ENCODE peak calls at places on chromosomes 11 and 22, in five cellular contexts. I is CD8-positive, alpha-beta T cell; H is testis; C is IMR-90; P is ovary. N is an unnamed sample.
A peak's percentile ranks its signal among the peaks of the same experiment; 100 is the strongest.

GRCh38 chr22:24482586-24482985 is 12.5 kb upstream of the UPB1 start:
- DNase-seq in I (no peak), H (no peak), C (peak; percentile 79), P (no peak), N (no peak)

GRCh38 chr11:97269527-97269926 is 879.7 kb downstream of the JRKL start:
- DNase-seq in I (no peak), H (no peak), C (no peak), P (no peak), N (no peak)

GRCh38 chr11:8777907-8778767 is 95.5 kb downstream of the RPL27A start:
- DNase-seq in I (no peak), H (peak; percentile 78), C (peak; percentile 71), P (peak; percentile 82), N (no peak)

GRCh38 chr11:133782116-133782725 is 63.1 kb downstream of the SPATA19 start:
- DNase-seq in I (no peak), H (no peak), C (no peak), P (no peak), N (no peak)

GRCh38 chr11:108881136-108881535 is 216.3 kb downstream of the DDX10 start:
- DNase-seq in I (no peak), H (no peak), C (peak; percentile 23), P (no peak), N (no peak)

GRCh38 chr11:121113611-121114010 is 12.6 kb downstream of the TECTA start:
- DNase-seq in I (no peak), H (no peak), C (no peak), P (no peak), N (no peak)

GRCh38 chr11:70470127-70470526 is 71.8 kb downstream of the CTTN start:
- DNase-seq in I (no peak), H (no peak), C (peak; percentile 46), P (no peak), N (no peak)

GRCh38 chr11:110513521-110514450 is 84.0 kb downstream of the FDX1 start:
- DNase-seq in I (no peak), H (no peak), C (peak; percentile 10), P (no peak), N (no peak)

GRCh38 chr22:23533328-23533762 is 46.7 kb downstream of the IGLL1 start:
- DNase-seq in I (no peak), H (no peak), C (peak; percentile 10), P (peak; percentile 60), N (peak; percentile 44)

GRCh38 chr22:48952256-48953102 is 875.2 kb downstream of the BRD1 start:
- DNase-seq in I (peak; percentile 23), H (peak; percentile 12), C (no peak), P (no peak), N (no peak)

GRCh38 chr22:37419916-37420655 is 7.2 kb downstream of the ELFN2 start:
- DNase-seq in I (peak; percentile 64), H (no peak), C (peak; percentile 17), P (no peak), N (no peak)

GRCh38 chr22:36583546-36583945 is 54.6 kb upstream of the EIF3D start:
- DNase-seq in I (no peak), H (no peak), C (no peak), P (no peak), N (no peak)

GRCh38 chr11:130043575-130043974 is 26.1 kb upstream of the APLP2 start:
- DNase-seq in I (no peak), H (no peak), C (no peak), P (no peak), N (peak; percentile 52)

GRCh38 chr11:68261749-68262543 is 9.8 kb downstream of the C11orf24 start:
- DNase-seq in I (no peak), H (no peak), C (no peak), P (no peak), N (no peak)

GRCh38 chr11:17208257-17208999 is 642 bp upstream of the PIK3C2A start:
- DNase-seq in I (no peak), H (peak; percentile 78), C (peak; percentile 59), P (peak; percentile 66), N (no peak)

GRCh38 chr11:70080763-70081162 is 2.6 kb downstream of the ANO1 start:
- DNase-seq in I (no peak), H (no peak), C (no peak), P (no peak), N (no peak)

GRCh38 chr11:126339866-126340434 is 15.5 kb upstream of the ST3GAL4 start:
- DNase-seq in I (no peak), H (peak; percentile 62), C (peak; percentile 62), P (peak; percentile 72), N (peak; percentile 86)

GRCh38 chr11:2909145-2909914 is 19.9 kb downstream of the PHLDA2 start:
- DNase-seq in I (no peak), H (no peak), C (no peak), P (no peak), N (no peak)

GRCh38 chr11:2912498-2912897 is 16.7 kb downstream of the PHLDA2 start:
- DNase-seq in I (no peak), H (no peak), C (peak; percentile 85), P (no peak), N (peak; percentile 93)

GRCh38 chr11:2911088-2912037 is 17.9 kb downstream of the PHLDA2 start:
- DNase-seq in I (no peak), H (no peak), C (no peak), P (no peak), N (no peak)

GRCh38 chr11:2912038-2912410 is 17.2 kb downstream of the PHLDA2 start:
- DNase-seq in I (no peak), H (no peak), C (no peak), P (no peak), N (no peak)

DNA sequence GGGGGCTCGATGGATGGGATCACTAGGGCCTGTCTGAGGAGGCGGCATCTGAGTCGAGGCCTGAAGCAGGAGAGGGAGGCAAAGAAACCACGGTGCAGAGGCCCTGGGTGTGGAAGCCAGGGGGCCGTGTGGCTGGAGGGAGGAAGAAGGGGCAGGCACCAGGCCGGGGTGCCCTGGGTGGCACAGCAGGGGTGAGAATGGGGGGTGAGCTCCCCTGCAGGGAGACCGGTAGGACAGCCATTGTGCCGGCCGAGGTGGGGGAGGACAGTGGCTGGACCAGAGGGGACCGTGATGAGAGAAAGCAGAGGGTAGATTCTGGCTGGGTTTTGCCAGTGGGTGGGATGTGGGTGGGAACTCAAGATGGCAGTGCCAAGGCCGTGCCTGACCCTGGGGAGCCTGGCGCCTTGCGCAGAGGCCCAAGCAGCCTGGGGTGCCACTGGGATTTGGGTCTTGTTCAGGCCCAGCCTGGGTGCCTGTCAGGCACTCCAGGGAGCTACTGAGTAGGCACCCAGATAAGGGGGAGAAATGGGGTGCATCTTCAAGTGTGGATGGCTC is 18.7 kb downstream of the PHLDA2 start:
- DNase-seq in I (no peak), H (no peak), C (no peak), P (no peak), N (no peak)
- H3K27ac ChIP-seq in I (no peak overlapping the region), H (no peak overlapping the region), C (no peak overlapping the region), P (no peak overlapping the region), N (no peak overlapping the region)

GRCh38 chr22:46482311-46482710 is 55.1 kb downstream of the CELSR1 start:
- DNase-seq in I (no peak), H (no peak), C (no peak), P (no peak), N (no peak)
- H3K4me1 ChIP-seq in I (no peaks in the 10 kb centered on the region), H (no peaks in the 10 kb centered on the region), C (peaks cover 3% of the 10 kb centered on the region), P (no peaks in the 10 kb centered on the region), N (peaks cover 9% of the 10 kb centered on the region)

DNA sequence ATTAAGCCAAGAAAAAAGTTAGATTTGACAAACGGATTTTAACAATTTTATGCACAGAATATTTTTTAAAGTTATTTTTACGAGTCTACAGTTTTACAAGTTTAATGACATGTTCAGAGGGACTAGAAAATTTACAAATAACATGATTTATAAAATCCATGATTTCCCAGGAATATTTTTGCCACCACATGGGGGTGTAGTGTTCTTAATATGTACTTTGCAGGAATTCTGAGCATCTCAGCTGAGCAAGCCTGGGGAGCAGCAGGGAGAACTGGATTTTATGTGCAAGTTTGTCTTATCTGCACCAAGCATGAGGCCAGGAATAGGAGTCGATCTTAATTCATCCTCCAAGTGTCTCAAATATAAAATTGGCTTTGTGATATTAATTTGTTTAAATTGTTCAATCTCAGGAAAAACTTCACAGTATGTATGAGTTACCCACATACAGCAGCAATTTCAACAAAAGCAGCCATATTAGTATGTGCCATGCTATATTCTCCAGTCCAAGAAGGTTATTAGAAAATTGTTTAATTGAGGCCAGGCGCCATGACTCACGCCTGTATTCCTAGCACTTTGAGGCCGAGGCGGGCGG is 826.3 kb downstream of the DLG2 start:
- DNase-seq in I (no peak), H (no peak), C (peak; percentile 36), P (no peak), N (no peak)
- TF ChIP-seq CTCF in I (no peak), H (peak; percentile 31), C (peak; percentile 57), P (no peak), N (no peak)

GRCh38 chr11:64410396-64410718 is 51.4 kb downstream of the RPS6KA4 start:
- DNase-seq in I (no peak), H (no peak), C (no peak), P (no peak), N (no peak)
- H3K27ac ChIP-seq in I (no peak overlapping the region), H (no peak overlapping the region), C (no peak overlapping the region), P (no peak overlapping the region), N (no peak overlapping the region)

GRCh38 chr22:19289475-19290161 is 1.9 kb downstream of the CLTCL1 start:
- DNase-seq in I (no peak), H (no peak), C (peak; percentile 81), P (no peak), N (no peak)
- H3K4me1 ChIP-seq in I (peaks cover 18% of the 10 kb centered on the region), H (peaks cover 20% of the 10 kb centered on the region), C (peaks cover 22% of the 10 kb centered on the region), P (no peaks in the 10 kb centered on the region), N (peaks cover 14% of the 10 kb centered on the region)

N was measured in lower lobe of right lung.